ENCODE peak calls at places on chromosomes 13 and 19, in five cellular contexts. P is fibroblast of pulmonary artery, F is progenitor cell of endocrine pancreas, Q is AG04449, M is HEK293T. T is an unnamed sample.

GRCh38 chr19:48868196-48868886 is at the start of gene PLEKHA4:
- DNase-seq in P (peak), F (no peak), Q (no peak), M (no peak), T (no peak)

GRCh38 chr19:9295411-9295849 is 14.2 kb downstream of the ZNF699 start:
- DNase-seq in P (no peak), F (no peak), Q (no peak), M (no peak), T (no peak)

GRCh38 chr13:23212621-23213020 is 31.8 kb downstream of the SGCG start:
- DNase-seq in P (peak), F (no peak), Q (no peak), M (peak), T (no peak)

GRCh38 chr13:49343731-49344130 is 96.0 kb downstream of the CDADC1 start:
- DNase-seq in P (no peak), F (no peak), Q (no peak), M (no peak), T (no peak)

GRCh38 chr19:42111384-42111783 is 20.9 kb downstream of the POU2F2 start:
- DNase-seq in P (peak), F (no peak), Q (no peak), M (no peak), T (no peak)

GRCh38 chr13:95643471-95643813 is 1.1 kb downstream of the DZIP1 start:
- DNase-seq in P (peak), F (no peak), Q (no peak), M (peak), T (no peak)

GRCh38 chr13:89457977-89458376 is 1786.8 kb downstream of the SLITRK5 start:
- DNase-seq in P (peak), F (no peak), Q (no peak), M (no peak), T (peak)

GRCh38 chr13:75186384-75186783 is 295.6 kb downstream of the TBC1D4 start:
- DNase-seq in P (peak), F (no peak), Q (no peak), M (no peak), T (no peak)

GRCh38 chr13:112247471-112248405 is 128.4 kb upstream of the SPACA7 start:
- DNase-seq in P (no peak), F (no peak), Q (no peak), M (no peak), T (no peak)